ENCODE peak calls at places on chromosomes 16 and 17, in ten cellular contexts. One of them, this sample, is unnamed. For H3K4me1, the result is how much of the 10 kb centered on the place peaks cover.

GRCh38 chr16:71526111-71526998 is at the start of gene CHST4:
- DNase-seq in SK-N-SH: no peak
- DNase-seq in lower lobe of right lung: no peak
- DNase-seq in PC-9: peak
- DNase-seq in HCT116: no peak
- DNase-seq in prostate gland: peak
- DNase-seq in heart right ventricle: no peak
- DNase-seq in neuronal stem cell: peak
- DNase-seq in ovary: no peak
- DNase-seq in mucosa of descending colon: no peak
- DNase-seq in this sample: no peak

GRCh38 chr16:66474750-66475199 is 47.7 kb downstream of the BEAN1 start:
- DNase-seq in SK-N-SH: no peak
- DNase-seq in lower lobe of right lung: no peak
- DNase-seq in PC-9: peak
- DNase-seq in HCT116: no peak
- DNase-seq in prostate gland: no peak
- DNase-seq in heart right ventricle: no peak
- DNase-seq in neuronal stem cell: no peak
- DNase-seq in ovary: no peak
- DNase-seq in mucosa of descending colon: no peak
- DNase-seq in this sample: no peak

GRCh38 chr17:3804503-3804931 is 3.5 kb upstream of the ITGAE start:
- DNase-seq in SK-N-SH: no peak
- DNase-seq in lower lobe of right lung: no peak
- DNase-seq in PC-9: no peak
- DNase-seq in HCT116: no peak
- DNase-seq in prostate gland: no peak
- DNase-seq in heart right ventricle: no peak
- DNase-seq in neuronal stem cell: no peak
- DNase-seq in ovary: no peak
- DNase-seq in mucosa of descending colon: no peak
- DNase-seq in this sample: no peak

GRCh38 chr17:39701012-39701783 is 1.3 kb downstream of the ERBB2 start:
- DNase-seq in SK-N-SH: no peak
- DNase-seq in lower lobe of right lung: no peak
- DNase-seq in PC-9: peak
- DNase-seq in HCT116: no peak
- DNase-seq in prostate gland: no peak
- DNase-seq in heart right ventricle: no peak
- DNase-seq in neuronal stem cell: no peak
- DNase-seq in ovary: no peak
- DNase-seq in mucosa of descending colon: no peak
- DNase-seq in this sample: no peak

GRCh38 chr17:31528291-31528874 is 136.9 kb downstream of the RAB11FIP4 start:
- DNase-seq in SK-N-SH: no peak
- DNase-seq in lower lobe of right lung: no peak
- DNase-seq in PC-9: no peak
- DNase-seq in HCT116: no peak
- DNase-seq in prostate gland: no peak
- DNase-seq in heart right ventricle: no peak
- DNase-seq in neuronal stem cell: no peak
- DNase-seq in ovary: no peak
- DNase-seq in mucosa of descending colon: no peak
- DNase-seq in this sample: no peak

GRCh38 chr16:89038221-89038721 is 55.4 kb upstream of the ACSF3 start:
- DNase-seq in SK-N-SH: no peak
- DNase-seq in lower lobe of right lung: peak
- DNase-seq in PC-9: no peak
- DNase-seq in HCT116: no peak
- DNase-seq in prostate gland: no peak
- DNase-seq in heart right ventricle: no peak
- DNase-seq in neuronal stem cell: no peak
- DNase-seq in ovary: no peak
- DNase-seq in mucosa of descending colon: peak
- DNase-seq in this sample: no peak

GRCh38 chr16:89910717-89911354 is 7.8 kb upstream of the MC1R start:
- DNase-seq in SK-N-SH: no peak
- DNase-seq in lower lobe of right lung: no peak
- DNase-seq in PC-9: no peak
- DNase-seq in HCT116: no peak
- DNase-seq in prostate gland: no peak
- DNase-seq in heart right ventricle: no peak
- DNase-seq in neuronal stem cell: no peak
- DNase-seq in ovary: no peak
- DNase-seq in mucosa of descending colon: peak
- DNase-seq in this sample: no peak

GRCh38 chr17:74519951-74520553 is 11.2 kb downstream of the CD300LB start:
- DNase-seq in SK-N-SH: no peak
- DNase-seq in lower lobe of right lung: peak
- DNase-seq in PC-9: no peak
- DNase-seq in HCT116: no peak
- DNase-seq in prostate gland: no peak
- DNase-seq in heart right ventricle: peak
- DNase-seq in neuronal stem cell: no peak
- DNase-seq in ovary: no peak
- DNase-seq in mucosa of descending colon: no peak
- DNase-seq in this sample: no peak

GRCh38 chr16:81403601-81404391 is 40.8 kb upstream of the CMIP start:
- DNase-seq in SK-N-SH: peak
- DNase-seq in lower lobe of right lung: peak
- DNase-seq in PC-9: peak
- DNase-seq in HCT116: peak
- DNase-seq in prostate gland: peak
- DNase-seq in heart right ventricle: peak
- DNase-seq in neuronal stem cell: peak
- DNase-seq in ovary: peak
- DNase-seq in mucosa of descending colon: peak
- DNase-seq in this sample: peak

GRCh38 chr16:79597277-79597676 is 3.3 kb downstream of the MAF start:
- DNase-seq in SK-N-SH: no peak
- DNase-seq in lower lobe of right lung: no peak
- DNase-seq in PC-9: no peak
- DNase-seq in HCT116: no peak
- DNase-seq in prostate gland: no peak
- DNase-seq in heart right ventricle: no peak
- DNase-seq in neuronal stem cell: no peak
- DNase-seq in ovary: no peak
- DNase-seq in mucosa of descending colon: no peak
- DNase-seq in this sample: no peak
- H3K4me3 ChIP-seq in SK-N-SH: no peak
- H3K4me3 ChIP-seq in lower lobe of right lung: peak
- H3K4me3 ChIP-seq in PC-9: no peak
- H3K4me3 ChIP-seq in HCT116: no peak
- H3K4me3 ChIP-seq in prostate gland: peak
- H3K4me3 ChIP-seq in heart right ventricle: peak
- H3K4me3 ChIP-seq in neuronal stem cell: no peak
- H3K4me3 ChIP-seq in ovary: peak
- H3K4me3 ChIP-seq in mucosa of descending colon: no peak
- H3K4me3 ChIP-seq in this sample: peak

GRCh38 chr16:27242398-27242797 is 26.2 kb downstream of the NSMCE1 start:
- DNase-seq in SK-N-SH: no peak
- DNase-seq in lower lobe of right lung: no peak
- DNase-seq in PC-9: no peak
- DNase-seq in HCT116: no peak
- DNase-seq in prostate gland: no peak
- DNase-seq in heart right ventricle: no peak
- DNase-seq in neuronal stem cell: no peak
- DNase-seq in ovary: no peak
- DNase-seq in mucosa of descending colon: no peak
- DNase-seq in this sample: no peak

GRCh38 chr16:27241658-27242057 is 26.9 kb downstream of the NSMCE1 start:
- DNase-seq in SK-N-SH: no peak
- DNase-seq in lower lobe of right lung: peak
- DNase-seq in PC-9: no peak
- DNase-seq in HCT116: no peak
- DNase-seq in prostate gland: no peak
- DNase-seq in heart right ventricle: no peak
- DNase-seq in neuronal stem cell: no peak
- DNase-seq in ovary: no peak
- DNase-seq in mucosa of descending colon: no peak
- DNase-seq in this sample: no peak

GRCh38 chr16:27242868-27243590 is 25.5 kb downstream of the NSMCE1 start:
- DNase-seq in SK-N-SH: no peak
- DNase-seq in lower lobe of right lung: peak
- DNase-seq in PC-9: peak
- DNase-seq in HCT116: no peak
- DNase-seq in prostate gland: no peak
- DNase-seq in heart right ventricle: no peak
- DNase-seq in neuronal stem cell: no peak
- DNase-seq in ovary: no peak
- DNase-seq in mucosa of descending colon: no peak
- DNase-seq in this sample: peak

GRCh38 chr16:27239906-27240655 is 28.5 kb downstream of the NSMCE1 start:
- DNase-seq in SK-N-SH: no peak
- DNase-seq in lower lobe of right lung: peak
- DNase-seq in PC-9: no peak
- DNase-seq in HCT116: no peak
- DNase-seq in prostate gland: no peak
- DNase-seq in heart right ventricle: no peak
- DNase-seq in neuronal stem cell: no peak
- DNase-seq in ovary: peak
- DNase-seq in mucosa of descending colon: no peak
- DNase-seq in this sample: no peak

GRCh38 chr16:27240948-27241531 is 27.5 kb downstream of the NSMCE1 start:
- DNase-seq in SK-N-SH: no peak
- DNase-seq in lower lobe of right lung: peak
- DNase-seq in PC-9: no peak
- DNase-seq in HCT116: no peak
- DNase-seq in prostate gland: no peak
- DNase-seq in heart right ventricle: no peak
- DNase-seq in neuronal stem cell: no peak
- DNase-seq in ovary: no peak
- DNase-seq in mucosa of descending colon: no peak
- DNase-seq in this sample: no peak
- H3K4me1 ChIP-seq in SK-N-SH: under half
- H3K4me1 ChIP-seq in lower lobe of right lung: half or more
- H3K4me1 ChIP-seq in PC-9: under half
- H3K4me1 ChIP-seq in HCT116: under half
- H3K4me1 ChIP-seq in prostate gland: under half
- H3K4me1 ChIP-seq in heart right ventricle: half or more
- H3K4me1 ChIP-seq in neuronal stem cell: under half
- H3K4me1 ChIP-seq in ovary: under half
- H3K4me1 ChIP-seq in mucosa of descending colon: half or more
- H3K4me1 ChIP-seq in this sample: half or more

GRCh38 chr17:82232322-82232785 is 3.5 kb downstream of the SLC16A3 start:
- DNase-seq in SK-N-SH: no peak
- DNase-seq in lower lobe of right lung: no peak
- DNase-seq in PC-9: no peak
- DNase-seq in HCT116: no peak
- DNase-seq in prostate gland: no peak
- DNase-seq in heart right ventricle: no peak
- DNase-seq in neuronal stem cell: no peak
- DNase-seq in ovary: no peak
- DNase-seq in mucosa of descending colon: no peak
- DNase-seq in this sample: no peak

GRCh38 chr17:82231312-82231561 is 2.4 kb downstream of the SLC16A3 start:
- DNase-seq in SK-N-SH: no peak
- DNase-seq in lower lobe of right lung: no peak
- DNase-seq in PC-9: no peak
- DNase-seq in HCT116: no peak
- DNase-seq in prostate gland: no peak
- DNase-seq in heart right ventricle: no peak
- DNase-seq in neuronal stem cell: no peak
- DNase-seq in ovary: no peak
- DNase-seq in mucosa of descending colon: no peak
- DNase-seq in this sample: no peak

GRCh38 chr17:82231562-82232321 is 2.9 kb downstream of the SLC16A3 start:
- DNase-seq in SK-N-SH: no peak
- DNase-seq in lower lobe of right lung: peak
- DNase-seq in PC-9: peak
- DNase-seq in HCT116: no peak
- DNase-seq in prostate gland: peak
- DNase-seq in heart right ventricle: peak
- DNase-seq in neuronal stem cell: no peak
- DNase-seq in ovary: peak
- DNase-seq in mucosa of descending colon: peak
- DNase-seq in this sample: no peak

GRCh38 chr17:82229686-82230626 is 1.1 kb downstream of the SLC16A3 start:
- DNase-seq in SK-N-SH: no peak
- DNase-seq in lower lobe of right lung: no peak
- DNase-seq in PC-9: no peak
- DNase-seq in HCT116: no peak
- DNase-seq in prostate gland: no peak
- DNase-seq in heart right ventricle: no peak
- DNase-seq in neuronal stem cell: no peak
- DNase-seq in ovary: no peak
- DNase-seq in mucosa of descending colon: peak
- DNase-seq in this sample: no peak

DNA sequence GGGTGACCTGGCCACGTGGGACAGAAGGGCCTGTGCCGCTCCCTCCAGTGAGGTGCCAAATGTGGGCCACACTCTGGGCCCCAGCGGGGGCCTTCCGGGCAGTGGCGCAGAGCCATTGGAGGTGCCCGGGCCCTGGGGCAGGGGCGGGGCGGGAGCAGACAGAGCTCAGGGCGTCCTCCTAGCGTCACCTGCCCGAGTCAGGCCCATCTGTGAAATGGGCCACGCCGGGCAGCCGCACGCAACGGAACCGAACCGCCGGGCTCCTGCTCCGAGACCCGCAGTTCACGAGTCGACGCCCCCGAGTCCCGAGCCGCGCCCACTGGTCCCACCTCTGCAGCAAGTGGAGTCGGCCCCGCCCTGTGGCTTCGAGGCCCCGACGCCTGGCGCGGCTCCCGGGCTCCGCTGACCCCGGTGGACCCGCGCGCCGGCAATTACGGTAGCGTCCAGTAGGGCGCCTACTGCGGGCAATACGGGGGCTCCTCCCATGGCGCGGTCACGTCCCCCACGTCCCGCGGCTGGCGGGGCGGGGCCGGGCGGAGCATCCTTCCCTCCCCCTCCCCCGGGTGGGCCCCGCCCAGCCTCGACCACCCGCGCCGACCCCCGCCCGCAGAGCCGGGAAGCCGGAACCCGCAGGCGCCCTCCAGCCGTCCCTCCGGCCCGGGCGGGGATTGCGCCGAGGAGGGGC is 1.9 kb downstream of the SLC16A3 start:
- DNase-seq in SK-N-SH: peak
- DNase-seq in lower lobe of right lung: peak
- DNase-seq in PC-9: peak
- DNase-seq in HCT116: no peak
- DNase-seq in prostate gland: no peak
- DNase-seq in heart right ventricle: peak
- DNase-seq in neuronal stem cell: peak
- DNase-seq in ovary: peak
- DNase-seq in mucosa of descending colon: peak
- DNase-seq in this sample: no peak
- H3K4me3 ChIP-seq in SK-N-SH: peak
- H3K4me3 ChIP-seq in lower lobe of right lung: peak
- H3K4me3 ChIP-seq in PC-9: peak
- H3K4me3 ChIP-seq in HCT116: peak
- H3K4me3 ChIP-seq in prostate gland: peak
- H3K4me3 ChIP-seq in heart right ventricle: peak
- H3K4me3 ChIP-seq in neuronal stem cell: peak
- H3K4me3 ChIP-seq in ovary: peak
- H3K4me3 ChIP-seq in mucosa of descending colon: peak
- H3K4me3 ChIP-seq in this sample: peak

DNA sequence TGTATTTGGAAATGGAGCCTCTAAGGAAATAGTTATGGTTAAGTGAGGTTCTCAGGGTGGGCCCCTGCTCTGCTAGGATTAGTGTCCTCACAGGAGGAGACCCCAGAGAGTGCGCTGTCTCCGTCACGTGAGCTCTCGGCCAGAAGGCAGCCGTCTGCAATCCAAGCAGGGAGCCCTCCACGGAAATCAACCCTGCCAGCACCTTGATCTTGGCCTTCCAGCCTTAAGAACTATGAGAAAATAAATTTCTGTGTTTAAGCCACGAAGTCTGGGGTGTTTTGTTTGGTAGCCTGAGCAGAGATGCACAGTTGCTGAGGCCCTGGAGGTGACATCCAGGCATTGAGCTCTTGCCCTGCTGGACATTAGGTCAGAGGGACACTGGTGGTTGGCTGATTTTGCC is 32.4 kb upstream of the GSE1 start:
- DNase-seq in SK-N-SH: no peak
- DNase-seq in lower lobe of right lung: no peak
- DNase-seq in PC-9: no peak
- DNase-seq in HCT116: no peak
- DNase-seq in prostate gland: no peak
- DNase-seq in heart right ventricle: no peak
- DNase-seq in neuronal stem cell: no peak
- DNase-seq in ovary: no peak
- DNase-seq in mucosa of descending colon: no peak
- DNase-seq in this sample: no peak
- H3K4me1 ChIP-seq in SK-N-SH: under half
- H3K4me1 ChIP-seq in lower lobe of right lung: half or more
- H3K4me1 ChIP-seq in PC-9: under half
- H3K4me1 ChIP-seq in HCT116: under half
- H3K4me1 ChIP-seq in prostate gland: under half
- H3K4me1 ChIP-seq in heart right ventricle: under half
- H3K4me1 ChIP-seq in neuronal stem cell: half or more
- H3K4me1 ChIP-seq in ovary: under half
- H3K4me1 ChIP-seq in mucosa of descending colon: under half
- H3K4me1 ChIP-seq in this sample: under half